ENCODE peak calls at places on chromosome 4, in seven cellular contexts. V, F, R, J, C, I and S are unnamed samples.

GRCh38 chr4:151962138-151962845 is 201.5 kb upstream of the GATB start:
- DNase-seq in V (no peak), F (no peak), R (no peak), J (no peak), C (no peak), I (no peak), S (no peak)

GRCh38 chr4:129080129-129080528 is 13.2 kb downstream of the SCLT1 start:
- DNase-seq in V (no peak), F (no peak), R (no peak), J (no peak), C (no peak), I (no peak), S (no peak)

GRCh38 chr4:8099981-8100464 is 58.6 kb downstream of the ABLIM2 start:
- DNase-seq in V (no peak), F (peak), R (no peak), J (no peak), C (no peak), I (no peak), S (no peak)

GRCh38 chr4:98685225-98686045 is 27.0 kb upstream of the TSPAN5 start:
- DNase-seq in V (no peak), F (no peak), R (no peak), J (no peak), C (no peak), I (no peak), S (no peak)

GRCh38 chr4:121706595-121707021 is 9.8 kb upstream of the ANXA5 start:
- DNase-seq in V (no peak), F (no peak), R (peak), J (peak), C (no peak), I (no peak), S (no peak)

GRCh38 chr4:73726000-73726399 is 14.4 kb upstream of the CXCL8 start:
- DNase-seq in V (no peak), F (no peak), R (no peak), J (no peak), C (peak), I (no peak), S (no peak)

GRCh38 chr4:87116230-87116629 is 104.2 kb downstream of the KLHL8 start:
- DNase-seq in V (no peak), F (no peak), R (no peak), J (no peak), C (no peak), I (no peak), S (no peak)

GRCh38 chr4:125191252-125191651 is 123.5 kb upstream of the FAT4 start:
- DNase-seq in V (no peak), F (no peak), R (no peak), J (no peak), C (no peak), I (no peak), S (no peak)

GRCh38 chr4:140049924-140050681 is 103.9 kb downstream of the MAML3 start:
- DNase-seq in V (no peak), F (no peak), R (no peak), J (no peak), C (no peak), I (peak), S (no peak)

GRCh38 chr4:48180234-48180633 is 46.2 kb upstream of the TXK start:
- DNase-seq in V (no peak), F (no peak), R (no peak), J (no peak), C (no peak), I (no peak), S (no peak)

GRCh38 chr4:153223935-153224334 is 19.7 kb downstream of the TRIM2 start:
- DNase-seq in V (no peak), F (peak), R (no peak), J (no peak), C (peak), I (no peak), S (no peak)

GRCh38 chr4:112112590-112113170 is 32.6 kb upstream of the FAM241A start:
- DNase-seq in V (no peak), F (no peak), R (no peak), J (no peak), C (no peak), I (no peak), S (no peak)

GRCh38 chr4:127809173-127809800 is 27.2 kb downstream of the HSPA4L start:
- DNase-seq in V (no peak), F (no peak), R (no peak), J (no peak), C (no peak), I (peak), S (no peak)

GRCh38 chr4:186621959-186622553 is 66.7 kb upstream of the MTNR1A start:
- DNase-seq in V (no peak), F (no peak), R (no peak), J (no peak), C (peak), I (no peak), S (no peak)